ENCODE peak calls at places on chromosomes 12 and 14, in seven cellular contexts. X is mucosa of descending colon; B is T-cell; A is pons; N is stimulated activated CD4-positive, alpha-beta T cell treated with anti-CD3 and anti-CD28 coated beads, TNF-alpha, amount 100 ng/mL, for 4 hours; P is astrocyte of the cerebellum; J is activated naive CD4-positive, alpha-beta T cell. O is an unnamed sample.

GRCh38 chr12:3888654-3889053 is 15.5 kb upstream of the PARP11 start:
- DNase-seq in A (no peak), N (no peak), P (no peak), J (no peak), B (no peak), X (no peak), O (no peak)

GRCh38 chr12:62631531-62632520 is 165.2 kb downstream of the MON2 start:
- DNase-seq in B (peak), P (peak), X (peak), J (no peak), N (no peak), A (peak), O (peak)

GRCh38 chr12:49024543-49024942 is 6.0 kb upstream of the PRKAG1 start:
- DNase-seq in J (no peak), X (no peak), B (no peak), N (no peak), A (no peak), P (no peak), O (no peak)

GRCh38 chr12:20415013-20415412 is 46.7 kb downstream of the PDE3A start:
- DNase-seq in J (no peak), P (peak), X (no peak), A (peak), N (no peak), B (no peak), O (no peak)

GRCh38 chr14:36519431-36520321 is at the start of gene NKX2-1:
- DNase-seq in X (no peak), B (no peak), N (no peak), A (no peak), P (no peak), J (no peak), O (no peak)

GRCh38 chr14:93984987-93985410 is 8.6 kb upstream of the ASB2 start:
- DNase-seq in B (no peak), P (peak), A (peak), X (no peak), N (no peak), J (no peak), O (no peak)

GRCh38 chr14:94805726-94806288 is 35.9 kb upstream of the GSC start:
- DNase-seq in N (no peak), B (no peak), P (peak), A (no peak), J (no peak), X (no peak), O (no peak)

GRCh38 chr12:49706351-49707126 is 666 bp downstream of the FMNL3 start:
- DNase-seq in J (no peak), A (no peak), N (no peak), B (peak), P (peak), X (peak), O (no peak)